ENCODE peak calls at places on chromosomes 7 and 10, in five cellular contexts. R is astrocyte of the cerebellum, S is Peyer's patch, F is RWPE1, D is OCI-LY7. X is an unnamed sample.

GRCh38 chr7:2757904-2758672 is 70.1 kb downstream of the AMZ1 start:
- DNase-seq in R (peak), S (no peak), F (peak), D (no peak), X (peak)

GRCh38 chr10:67612577-67613537 is 83.1 kb downstream of the CTNNA3 start:
- DNase-seq in R (peak), S (no peak), F (no peak), D (no peak), X (peak)

GRCh38 chr7:137695942-137696341 is 150.8 kb downstream of the DGKI start:
- DNase-seq in R (no peak), S (no peak), F (no peak), D (no peak), X (no peak)

GRCh38 chr7:1580422-1581030 is 10.7 kb upstream of the PSMG3 start:
- DNase-seq in R (no peak), S (no peak), F (no peak), D (no peak), X (no peak)

GRCh38 chr7:49479936-49480544 is 293.4 kb upstream of the VWC2 start:
- DNase-seq in R (no peak), S (no peak), F (no peak), D (peak), X (no peak)

GRCh38 chr10:61410353-61410752 is 42.8 kb downstream of the TMEM26 start:
- DNase-seq in R (no peak), S (no peak), F (no peak), D (no peak), X (no peak)

GRCh38 chr7:147332988-147333387 is 1216.4 kb downstream of the CNTNAP2 start:
- DNase-seq in R (no peak), S (no peak), F (no peak), D (no peak), X (no peak)

GRCh38 chr10:15325243-15326002 is 45.7 kb downstream of the FAM171A1 start:
- DNase-seq in R (peak), S (no peak), F (peak), D (no peak), X (peak)

GRCh38 chr10:106577266-106577665 is 587.2 kb downstream of the SORCS1 start:
- DNase-seq in R (no peak), S (no peak), F (peak), D (no peak), X (no peak)

GRCh38 chr7:109343662-109344061 is 774.0 kb downstream of the DNAJB9 start:
- DNase-seq in R (no peak), S (no peak), F (no peak), D (no peak), X (no peak)

GRCh38 chr7:38453187-38453586 is 178.0 kb downstream of the AMPH start:
- DNase-seq in R (no peak), S (no peak), F (no peak), D (no peak), X (no peak)

GRCh38 chr10:12186324-12186723 is 9.4 kb downstream of the NUDT5 start:
- DNase-seq in R (no peak), S (no peak), F (no peak), D (no peak), X (peak)

GRCh38 chr10:11397980-11398580 is 213.4 kb downstream of the USP6NL start:
- DNase-seq in R (peak), S (no peak), F (no peak), D (no peak), X (no peak)

GRCh38 chr7:143345428-143345900 is 17.0 kb downstream of the FAM131B start:
- DNase-seq in R (no peak), S (peak), F (no peak), D (no peak), X (peak)

GRCh38 chr10:92822060-92822634 is 26.2 kb upstream of the EXOC6 start:
- DNase-seq in R (peak), S (no peak), F (peak), D (no peak), X (no peak)

GRCh38 chr7:156176039-156176438 is 363.8 kb upstream of the SHH start:
- DNase-seq in R (no peak), S (no peak), F (no peak), D (no peak), X (no peak)

GRCh38 chr10:26843736-26844135 is 17.0 kb downstream of the ABI1 start:
- DNase-seq in R (no peak), S (no peak), F (no peak), D (no peak), X (no peak)

DNA sequence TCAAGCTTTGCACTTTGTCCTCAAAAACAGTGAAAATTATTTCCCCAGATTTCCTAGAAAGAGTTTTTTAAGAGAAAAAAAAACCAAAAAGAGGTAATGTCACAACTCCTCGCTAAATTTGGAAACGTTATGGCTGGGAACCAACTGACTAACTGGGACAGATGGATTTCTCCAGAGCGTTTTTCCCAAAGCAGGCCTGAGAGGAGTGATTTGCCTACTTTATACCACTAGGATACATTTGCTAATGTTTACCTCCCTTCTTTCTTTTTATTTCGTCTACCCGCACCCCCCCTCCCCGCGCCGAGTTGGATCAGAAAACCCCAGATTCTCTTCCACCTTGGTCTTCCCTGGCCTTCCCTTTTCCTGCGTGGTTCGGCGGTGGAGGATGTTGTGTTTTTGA is 7.2 kb downstream of the CPA2 start:
- DNase-seq in R (no peak), S (no peak), F (no peak), D (no peak), X (no peak)
- TF ChIP-seq CTCF in R (no peak), S (no peak), F (no peak), D (no peak), X (no peak)

DNA sequence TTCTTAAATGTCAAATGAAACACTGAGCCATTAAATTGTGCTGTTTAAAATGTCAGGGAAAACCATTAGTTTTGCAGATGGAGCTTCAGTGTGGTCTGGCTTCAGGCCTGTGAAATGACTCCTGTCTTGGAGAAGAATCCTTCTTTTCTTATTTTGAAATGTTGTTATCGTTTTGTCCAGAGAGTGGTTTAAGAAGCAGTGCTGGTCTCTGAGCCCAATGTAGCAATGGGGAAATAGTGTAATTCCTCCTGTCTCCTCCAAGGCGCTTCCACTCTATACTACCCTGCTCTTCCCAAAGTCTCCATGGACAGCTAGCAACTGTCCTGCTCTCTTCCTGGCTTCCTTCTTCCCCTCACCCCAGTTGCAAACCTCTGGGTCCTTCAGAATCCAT is 177.6 kb downstream of the REEP3 start:
- DNase-seq in R (no peak), S (no peak), F (no peak), D (no peak), X (no peak)
- TF ChIP-seq CTCF in R (peak), S (no peak), F (no peak), D (no peak), X (no peak)

DNA sequence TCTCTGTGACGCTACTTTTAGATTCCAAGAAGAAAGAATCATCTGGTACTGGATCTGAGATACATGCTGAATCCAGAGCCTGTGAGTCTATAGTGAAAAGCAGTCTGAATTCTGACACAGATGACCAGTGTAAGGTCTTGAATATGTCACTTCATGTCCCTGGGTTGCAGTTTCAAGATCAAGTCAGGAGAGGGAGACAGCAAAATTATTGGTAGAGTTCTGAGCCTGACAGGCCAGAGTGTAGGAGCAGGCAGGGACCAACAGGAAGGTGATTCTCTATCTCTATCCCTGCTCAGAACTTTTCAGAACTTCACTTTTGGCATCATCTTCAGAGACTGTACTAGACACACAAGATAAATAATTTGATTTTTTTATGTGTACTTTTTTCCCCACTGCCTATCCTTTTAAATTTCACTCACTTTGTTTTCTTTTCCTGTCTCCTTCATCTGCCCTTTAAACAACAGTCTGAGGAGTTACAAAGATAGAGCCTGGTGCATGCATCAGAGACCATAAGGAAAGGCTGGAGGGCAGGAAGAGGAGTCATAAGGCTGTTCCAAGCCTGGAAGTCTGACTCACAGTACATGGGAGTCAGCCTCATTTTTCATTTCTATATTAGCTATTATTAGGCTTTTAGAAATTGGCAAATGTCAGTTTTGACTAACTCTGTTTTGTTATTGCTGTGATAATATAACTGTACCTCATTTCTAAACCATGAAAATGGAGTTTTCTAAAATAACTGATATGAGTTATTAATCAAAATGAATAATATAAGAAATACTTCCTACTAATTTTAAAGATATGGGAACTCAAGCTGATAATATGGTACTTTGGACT is 120.2 kb upstream of the TMEM229A start:
- DNase-seq in R (no peak), S (no peak), F (peak), D (peak), X (no peak)
- TF ChIP-seq CTCF in R (peak), S (peak), F (no peak), D (peak), X (no peak)

GRCh38 chr7:90244909-90245841 is at the start of gene CFAP69:
- DNase-seq in R (peak), S (peak), F (peak), D (no peak), X (peak)
- TF ChIP-seq CTCF in R (peak), S (peak), F (no peak), D (no peak), X (no peak)

DNA sequence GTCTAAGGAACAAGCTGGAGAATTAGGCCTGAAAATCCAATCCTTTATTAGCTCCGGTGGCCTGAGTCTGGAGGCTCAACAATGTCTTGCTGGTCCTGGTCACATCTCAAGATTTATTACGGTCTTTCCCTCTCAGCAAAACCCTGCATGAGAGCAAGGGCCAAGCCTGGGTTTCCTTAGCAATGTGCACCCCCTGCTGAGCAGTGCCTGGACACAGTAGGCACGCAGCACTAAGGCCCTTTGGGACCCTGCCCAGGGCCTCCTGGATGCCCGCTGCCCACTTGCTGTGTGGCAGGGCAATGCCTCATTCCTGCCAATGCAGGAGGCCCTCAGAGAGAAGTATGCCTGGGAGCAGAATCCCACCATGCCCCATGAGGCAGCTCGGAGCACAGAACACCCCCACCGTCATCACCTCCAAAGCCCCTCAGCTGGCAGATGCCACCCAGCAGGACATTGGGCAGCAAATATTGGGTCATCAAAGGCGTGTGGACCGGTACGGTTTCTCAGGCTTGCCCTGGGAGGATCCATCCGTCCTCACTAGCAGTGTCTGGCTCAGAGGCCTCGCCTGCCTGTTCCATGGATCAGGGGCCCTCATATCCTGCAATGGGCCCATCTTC is 156.4 kb downstream of the OAT start:
- DNase-seq in R (no peak), S (no peak), F (no peak), D (peak), X (no peak)
- TF ChIP-seq CTCF in R (no peak), S (peak), F (no peak), D (peak), X (no peak)